ENCODE peak calls at places on chromosomes 5 and 9, in seven cellular contexts. One of them, this sample, is unnamed.

GRCh38 chr9:133742251-133742650 is 4.1 kb upstream of the SARDH start:
- DNase-seq in activated naive CD4-positive, alpha-beta T cell: no peak
- DNase-seq in neuronal stem cell: no peak
- DNase-seq in skeletal muscle cell: no peak
- DNase-seq in stimulated activated CD4-positive, alpha-beta T cell treated with anti-CD3 and anti-CD28 coated beads, Interleukin-15, amount 100 ng/mL, for 1 hour: no peak
- DNase-seq in NCI-H1417: no peak
- DNase-seq in GM23338: no peak
- DNase-seq in this sample: no peak

GRCh38 chr5:113274836-113275414 is 159.9 kb downstream of the TSSK1B start:
- DNase-seq in neuronal stem cell: peak; percentile 61
- DNase-seq in GM23338: peak; percentile 54
- DNase-seq in skeletal muscle cell: no peak
- DNase-seq in stimulated activated CD4-positive, alpha-beta T cell treated with anti-CD3 and anti-CD28 coated beads, Interleukin-15, amount 100 ng/mL, for 1 hour: no peak
- DNase-seq in NCI-H1417: peak; percentile 33
- DNase-seq in activated naive CD4-positive, alpha-beta T cell: no peak
- DNase-seq in this sample: no peak

GRCh38 chr9:128835246-128836210 is 5.9 kb upstream of the SPOUT1 start:
- DNase-seq in activated naive CD4-positive, alpha-beta T cell: no peak
- DNase-seq in stimulated activated CD4-positive, alpha-beta T cell treated with anti-CD3 and anti-CD28 coated beads, Interleukin-15, amount 100 ng/mL, for 1 hour: no peak
- DNase-seq in GM23338: no peak
- DNase-seq in skeletal muscle cell: no peak
- DNase-seq in neuronal stem cell: no peak
- DNase-seq in NCI-H1417: no peak
- DNase-seq in this sample: no peak

GRCh38 chr5:111582962-111583669 is 70.8 kb upstream of the STARD4 start:
- DNase-seq in NCI-H1417: no peak
- DNase-seq in GM23338: no peak
- DNase-seq in skeletal muscle cell: peak; percentile 67
- DNase-seq in stimulated activated CD4-positive, alpha-beta T cell treated with anti-CD3 and anti-CD28 coated beads, Interleukin-15, amount 100 ng/mL, for 1 hour: no peak
- DNase-seq in activated naive CD4-positive, alpha-beta T cell: no peak
- DNase-seq in neuronal stem cell: no peak
- DNase-seq in this sample: no peak

GRCh38 chr9:69089491-69089890 is 53.9 kb downstream of the FXN start:
- DNase-seq in NCI-H1417: no peak
- DNase-seq in activated naive CD4-positive, alpha-beta T cell: no peak
- DNase-seq in stimulated activated CD4-positive, alpha-beta T cell treated with anti-CD3 and anti-CD28 coated beads, Interleukin-15, amount 100 ng/mL, for 1 hour: no peak
- DNase-seq in skeletal muscle cell: no peak
- DNase-seq in neuronal stem cell: no peak
- DNase-seq in GM23338: peak; percentile 82
- DNase-seq in this sample: no peak

GRCh38 chr5:66307647-66308257 is 163.7 kb downstream of the SREK1 start:
- DNase-seq in neuronal stem cell: peak; percentile 56
- DNase-seq in activated naive CD4-positive, alpha-beta T cell: no peak
- DNase-seq in NCI-H1417: peak; percentile 78
- DNase-seq in skeletal muscle cell: peak; percentile 27
- DNase-seq in GM23338: peak; percentile 84
- DNase-seq in stimulated activated CD4-positive, alpha-beta T cell treated with anti-CD3 and anti-CD28 coated beads, Interleukin-15, amount 100 ng/mL, for 1 hour: no peak
- DNase-seq in this sample: peak; percentile 46

GRCh38 chr5:143062379-143062778 is 292.2 kb downstream of the ARHGAP26 start:
- DNase-seq in activated naive CD4-positive, alpha-beta T cell: no peak
- DNase-seq in neuronal stem cell: no peak
- DNase-seq in GM23338: no peak
- DNase-seq in stimulated activated CD4-positive, alpha-beta T cell treated with anti-CD3 and anti-CD28 coated beads, Interleukin-15, amount 100 ng/mL, for 1 hour: no peak
- DNase-seq in NCI-H1417: no peak
- DNase-seq in skeletal muscle cell: no peak
- DNase-seq in this sample: no peak

GRCh38 chr9:130137081-130137869 is 34.9 kb upstream of the NCS1 start:
- DNase-seq in NCI-H1417: no peak
- DNase-seq in activated naive CD4-positive, alpha-beta T cell: no peak
- DNase-seq in skeletal muscle cell: no peak
- DNase-seq in stimulated activated CD4-positive, alpha-beta T cell treated with anti-CD3 and anti-CD28 coated beads, Interleukin-15, amount 100 ng/mL, for 1 hour: no peak
- DNase-seq in GM23338: no peak
- DNase-seq in neuronal stem cell: no peak
- DNase-seq in this sample: no peak

GRCh38 chr9:27540537-27540936 is 10.9 kb upstream of the MOB3B start:
- DNase-seq in neuronal stem cell: no peak
- DNase-seq in GM23338: no peak
- DNase-seq in NCI-H1417: no peak
- DNase-seq in activated naive CD4-positive, alpha-beta T cell: no peak
- DNase-seq in skeletal muscle cell: no peak
- DNase-seq in stimulated activated CD4-positive, alpha-beta T cell treated with anti-CD3 and anti-CD28 coated beads, Interleukin-15, amount 100 ng/mL, for 1 hour: no peak
- DNase-seq in this sample: no peak

GRCh38 chr9:130694205-130694604 is 625 bp downstream of the EXOSC2 start:
- DNase-seq in stimulated activated CD4-positive, alpha-beta T cell treated with anti-CD3 and anti-CD28 coated beads, Interleukin-15, amount 100 ng/mL, for 1 hour: no peak
- DNase-seq in GM23338: no peak
- DNase-seq in activated naive CD4-positive, alpha-beta T cell: no peak
- DNase-seq in skeletal muscle cell: no peak
- DNase-seq in NCI-H1417: no peak
- DNase-seq in neuronal stem cell: no peak
- DNase-seq in this sample: no peak